ENCODE peak calls at places on chromosomes 16 and 17, in nine cellular contexts. O is ELF-1; K is RWPE1; T is astrocyte of the spinal cord; D is OCI-M1; F is stimulated activated effector memory CD8-positive, alpha-beta T cell treated with anti-CD3 and anti-CD28 coated beads, Interleukin-12 subunit alpha, Interleukin-12 subunit beta, amount 100 ng/mL, for 72 hours; X is AG09319; R is adrenal gland; N is stimulated activated CD4-positive, alpha-beta T cell treated with anti-CD3 and anti-CD28 coated beads, Interleukin-1b, Interleukin-23, amount 100 ng/mL, for 24 hours. W is an unnamed sample.

GRCh38 chr17:77385750-77386501 is 245.2 kb downstream of the SEC14L1 start:
- DNase-seq in T (no peak), R (peak), D (no peak), X (no peak), N (no peak), O (peak), K (no peak), F (no peak), W (no peak)

GRCh38 chr17:74414510-74414909 is 17.4 kb upstream of the GPRC5C start:
- DNase-seq in T (no peak), N (no peak), K (no peak), X (no peak), F (no peak), R (no peak), O (no peak), D (no peak), W (no peak)

GRCh38 chr17:15501282-15501681 is 33.9 kb upstream of the CDRT4 start:
- DNase-seq in N (no peak), F (no peak), T (no peak), R (no peak), O (no peak), X (no peak), K (no peak), D (no peak), W (no peak)

GRCh38 chr17:39754958-39755549 is 17.3 kb downstream of the GRB7 start:
- DNase-seq in T (peak), F (peak), X (no peak), O (peak), N (no peak), R (no peak), D (peak), K (no peak), W (peak)

GRCh38 chr17:57499648-57500049 is 243.3 kb downstream of the MSI2 start:
- DNase-seq in N (no peak), K (no peak), F (no peak), T (peak), X (no peak), O (no peak), D (no peak), R (no peak), W (no peak)

GRCh38 chr16:59849716-59850115 is 1115.6 kb upstream of the GOT2 start:
- DNase-seq in R (no peak), F (no peak), X (no peak), K (no peak), T (no peak), O (peak), D (no peak), N (no peak), W (no peak)

GRCh38 chr16:81590714-81591537 is 146.3 kb downstream of the CMIP start:
- DNase-seq in N (no peak), X (no peak), R (no peak), K (no peak), F (no peak), O (no peak), T (no peak), D (no peak), W (no peak)

GRCh38 chr16:89358030-89359005 is 132.0 kb downstream of the ANKRD11 start:
- DNase-seq in R (no peak), O (no peak), N (no peak), F (peak), D (peak), T (no peak), X (no peak), K (no peak), W (no peak)

GRCh38 chr16:63581560-63581959 is 1540.3 kb downstream of the CDH11 start:
- DNase-seq in O (no peak), R (peak), D (peak), F (no peak), X (no peak), K (no peak), T (no peak), N (no peak), W (peak)

GRCh38 chr16:22789281-22789945 is 24.5 kb upstream of the HS3ST2 start:
- DNase-seq in T (no peak), D (no peak), N (no peak), K (peak), R (no peak), X (no peak), F (no peak), O (no peak), W (no peak)

GRCh38 chr17:13931752-13932477 is 137.4 kb upstream of the COX10 start:
- DNase-seq in K (peak), N (no peak), X (no peak), R (peak), T (peak), D (peak), O (peak), F (no peak), W (peak)

GRCh38 chr17:45729284-45729907 is 54.7 kb upstream of the CRHR1 start:
- DNase-seq in O (no peak), N (no peak), D (no peak), T (no peak), K (no peak), F (no peak), X (no peak), R (no peak), W (no peak)

GRCh38 chr16:78737630-78738029 is 638.2 kb downstream of the WWOX start:
- DNase-seq in K (no peak), R (no peak), X (no peak), T (no peak), D (no peak), O (no peak), N (no peak), F (no peak), W (no peak)

GRCh38 chr17:82598256-82599011 is 49.8 kb downstream of the WDR45B start:
- DNase-seq in T (peak), F (no peak), K (no peak), D (no peak), N (no peak), X (no peak), O (no peak), R (no peak), W (no peak)

GRCh38 chr17:17605747-17606083 is 14.2 kb upstream of the PEMT start:
- DNase-seq in D (no peak), T (no peak), K (no peak), F (no peak), X (peak), N (no peak), R (no peak), O (no peak), W (no peak)

GRCh38 chr16:49023095-49023494 is 258.5 kb downstream of the CBLN1 start:
- DNase-seq in K (peak), D (no peak), R (no peak), O (no peak), X (no peak), T (peak), N (no peak), F (no peak), W (no peak)

GRCh38 chr17:2299756-2300155 is 3.8 kb downstream of the SMG6 start:
- DNase-seq in N (no peak), O (no peak), X (no peak), K (no peak), F (no peak), D (no peak), R (no peak), T (no peak), W (no peak)

GRCh38 chr16:1152651-1153259 is at the start of gene CACNA1H:
- DNase-seq in K (peak), D (no peak), X (no peak), F (no peak), O (no peak), T (no peak), R (peak), N (peak), W (peak)

GRCh38 chr17:58337126-58337599 is 8.6 kb upstream of the TSPOAP1 start:
- DNase-seq in K (no peak), F (peak), X (no peak), R (no peak), N (no peak), O (peak), T (no peak), D (peak), W (no peak)

GRCh38 chr16:3982216-3982615 is 101.7 kb upstream of the CREBBP start:
- DNase-seq in X (no peak), O (no peak), N (no peak), D (no peak), T (no peak), K (no peak), R (no peak), F (no peak), W (peak)

GRCh38 chr16:69691980-69692911 is 34.1 kb downstream of the NQO1 start:
- DNase-seq in D (no peak), O (no peak), N (no peak), R (peak), F (no peak), T (peak), K (no peak), X (no peak), W (no peak)

GRCh38 chr16:11796227-11797165 is 562 bp downstream of the ZC3H7A start:
- DNase-seq in F (peak), K (peak), X (no peak), R (peak), O (peak), N (no peak), D (peak), T (peak), W (peak)

GRCh38 chr17:62892870-62893338 is 73.1 kb upstream of the TANC2 start:
- DNase-seq in O (peak), N (no peak), K (peak), R (peak), T (peak), X (no peak), F (no peak), D (no peak), W (no peak)

GRCh38 chr16:75402174-75402820 is 31.0 kb downstream of the CFDP1 start:
- DNase-seq in N (no peak), K (no peak), T (peak), F (no peak), X (no peak), R (no peak), D (peak), O (no peak), W (no peak)

GRCh38 chr16:64061621-64062020 is 1060.2 kb downstream of the CDH11 start:
- DNase-seq in O (no peak), N (no peak), T (peak), K (no peak), X (no peak), D (no peak), F (no peak), R (no peak), W (no peak)

GRCh38 chr16:57540906-57541753 is 1.3 kb upstream of the ADGRG5 start:
- DNase-seq in F (no peak), X (no peak), K (peak), D (no peak), T (no peak), O (no peak), N (no peak), R (no peak), W (no peak)

GRCh38 chr17:60091908-60092331 is 13.2 kb upstream of the HEATR6 start:
- DNase-seq in K (no peak), R (no peak), O (no peak), N (no peak), T (peak), F (no peak), X (no peak), D (peak), W (no peak)

GRCh38 chr17:83096401-83097220 is 17.2 kb downstream of the METRNL start:
- DNase-seq in K (peak), F (no peak), T (no peak), R (no peak), N (no peak), O (peak), D (no peak), X (no peak), W (no peak)

GRCh38 chr16:787978-788398 is at the start of gene RPUSD1:
- DNase-seq in D (peak), T (no peak), F (peak), O (peak), N (no peak), R (no peak), K (no peak), X (no peak), W (no peak)